ENCODE peak calls at places on chromosomes 6 and 20, in eight cellular contexts. A is breast epithelium, K is IMR-90, S is tibial nerve, B is stomach, O is HCT116, P is prostate gland, V is heart left ventricle. Q is an unnamed sample. For H3K27me3, the result is how much of the 10 kb centered on the place peaks cover.

GRCh38 chr6:80454661-80455365 is 348.3 kb downstream of the BCKDHB start:
- DNase-seq in A (no peak), K (peak), S (no peak), B (no peak), O (no peak), P (no peak), V (no peak), Q (no peak)

GRCh38 chr6:48736486-48737206 is 625.6 kb upstream of the PTCHD4 start:
- DNase-seq in A (no peak), K (peak), S (no peak), B (no peak), O (no peak), P (no peak), V (no peak), Q (no peak)

GRCh38 chr6:159941286-159942113 is 27.4 kb upstream of the IGF2R start:
- DNase-seq in A (no peak), K (peak), S (no peak), B (no peak), O (peak), P (no peak), V (no peak), Q (no peak)

GRCh38 chr6:134190883-134191282 is 127.0 kb downstream of the SGK1 start:
- DNase-seq in A (no peak), K (no peak), S (no peak), B (no peak), O (no peak), P (no peak), V (no peak), Q (no peak)

GRCh38 chr6:125316621-125317020 is 14.9 kb upstream of the HDDC2 start:
- DNase-seq in A (peak), K (no peak), S (no peak), B (no peak), O (no peak), P (no peak), V (no peak), Q (no peak)

GRCh38 chr6:29667158-29667557 is 10.3 kb downstream of the MOG start:
- DNase-seq in A (no peak), K (no peak), S (no peak), B (no peak), O (no peak), P (no peak), V (no peak), Q (no peak)

GRCh38 chr6:111147440-111147839 is 60.1 kb downstream of the SLC16A10 start:
- DNase-seq in A (no peak), K (no peak), S (no peak), B (no peak), O (no peak), P (no peak), V (no peak), Q (no peak)

GRCh38 chr20:52972965-52973819 is 1.0 kb downstream of the TSHZ2 start:
- DNase-seq in A (peak), K (no peak), S (no peak), B (no peak), O (no peak), P (peak), V (no peak), Q (peak)

GRCh38 chr20:21515300-21516179 is 1.7 kb upstream of the NKX2-2 start:
- DNase-seq in A (no peak), K (no peak), S (no peak), B (no peak), O (no peak), P (no peak), V (no peak), Q (no peak)

GRCh38 chr6:20932284-20932683 is 398.0 kb downstream of the CDKAL1 start:
- DNase-seq in A (no peak), K (no peak), S (no peak), B (no peak), O (peak), P (no peak), V (no peak), Q (no peak)

GRCh38 chr6:53067307-53067706 is 2.1 kb downstream of the FBXO9 start:
- DNase-seq in A (no peak), K (peak), S (no peak), B (no peak), O (no peak), P (no peak), V (no peak), Q (no peak)

GRCh38 chr6:1619106-1619665 is 9.5 kb downstream of the FOXC1 start:
- DNase-seq in A (no peak), K (no peak), S (no peak), B (no peak), O (no peak), P (no peak), V (no peak), Q (no peak)

GRCh38 chr6:72974276-72974675 is 251.0 kb downstream of the KHDC1L start:
- DNase-seq in A (no peak), K (no peak), S (no peak), B (no peak), O (no peak), P (no peak), V (no peak), Q (no peak)

GRCh38 chr6:27502508-27503435 is 29.9 kb upstream of the ZNF184 start:
- DNase-seq in A (no peak), K (peak), S (peak), B (peak), O (peak), P (no peak), V (peak), Q (peak)

GRCh38 chr6:9272671-9273070 is 837.3 kb upstream of the SLC35B3 start:
- DNase-seq in A (no peak), K (no peak), S (no peak), B (no peak), O (no peak), P (no peak), V (no peak), Q (no peak)

GRCh38 chr20:45432294-45432693 is 16.4 kb downstream of the PIGT start:
- DNase-seq in A (no peak), K (no peak), S (no peak), B (no peak), O (no peak), P (no peak), V (no peak), Q (peak)

GRCh38 chr6:159125977-159126376 is 43.2 kb upstream of the FNDC1 start:
- DNase-seq in A (no peak), K (no peak), S (no peak), B (no peak), O (no peak), P (no peak), V (peak), Q (no peak)

GRCh38 chr6:37570801-37571200 is 71.1 kb upstream of the CCDC167 start:
- DNase-seq in A (no peak), K (no peak), S (no peak), B (no peak), O (no peak), P (no peak), V (no peak), Q (no peak)

GRCh38 chr20:54197621-54198604 is 10.0 kb upstream of the PFDN4 start:
- DNase-seq in A (no peak), K (peak), S (no peak), B (no peak), O (no peak), P (no peak), V (no peak), Q (no peak)

GRCh38 chr6:22497299-22497698 is 72.1 kb upstream of the HDGFL1 start:
- DNase-seq in A (no peak), K (no peak), S (no peak), B (no peak), O (no peak), P (no peak), V (no peak), Q (no peak)

GRCh38 chr6:40343318-40343886 is 243.8 kb downstream of the LRFN2 start:
- DNase-seq in A (peak), K (no peak), S (no peak), B (peak), O (no peak), P (no peak), V (no peak), Q (no peak)

GRCh38 chr6:3545156-3545555 is 88.3 kb upstream of the SLC22A23 start:
- DNase-seq in A (no peak), K (no peak), S (no peak), B (no peak), O (no peak), P (no peak), V (no peak), Q (no peak)

GRCh38 chr20:15700147-15700765 is 873.0 kb downstream of the KIF16B start:
- DNase-seq in A (no peak), K (no peak), S (no peak), B (no peak), O (no peak), P (no peak), V (no peak), Q (no peak)

GRCh38 chr6:100846276-100846675 is 34.9 kb downstream of the ASCC3 start:
- DNase-seq in A (no peak), K (no peak), S (no peak), B (no peak), O (no peak), P (no peak), V (no peak), Q (no peak)

GRCh38 chr6:21201673-21202430 is 391.7 kb upstream of the SOX4 start:
- DNase-seq in A (no peak), K (no peak), S (no peak), B (no peak), O (no peak), P (no peak), V (no peak), Q (no peak)

GRCh38 chr6:125816828-125817280 is 26.1 kb downstream of the NCOA7 start:
- DNase-seq in A (no peak), K (no peak), S (no peak), B (no peak), O (no peak), P (no peak), V (no peak), Q (no peak)

GRCh38 chr6:142334294-142334693 is 32.5 kb downstream of the ADGRG6 start:
- DNase-seq in A (no peak), K (no peak), S (no peak), B (no peak), O (no peak), P (no peak), V (no peak), Q (no peak)

GRCh38 chr6:12403946-12404647 is 113.9 kb downstream of the EDN1 start:
- DNase-seq in A (no peak), K (peak), S (no peak), B (no peak), O (no peak), P (no peak), V (no peak), Q (no peak)

GRCh38 chr6:139373154-139373927 is 1.1 kb downstream of the CITED2 start:
- DNase-seq in A (peak), K (peak), S (peak), B (peak), O (no peak), P (peak), V (peak), Q (peak)
- TF ChIP-seq CTCF in A (no peak), K (no peak), S (peak), B (no peak), O (no peak), P (no peak), V (no peak), Q (peak)

DNA sequence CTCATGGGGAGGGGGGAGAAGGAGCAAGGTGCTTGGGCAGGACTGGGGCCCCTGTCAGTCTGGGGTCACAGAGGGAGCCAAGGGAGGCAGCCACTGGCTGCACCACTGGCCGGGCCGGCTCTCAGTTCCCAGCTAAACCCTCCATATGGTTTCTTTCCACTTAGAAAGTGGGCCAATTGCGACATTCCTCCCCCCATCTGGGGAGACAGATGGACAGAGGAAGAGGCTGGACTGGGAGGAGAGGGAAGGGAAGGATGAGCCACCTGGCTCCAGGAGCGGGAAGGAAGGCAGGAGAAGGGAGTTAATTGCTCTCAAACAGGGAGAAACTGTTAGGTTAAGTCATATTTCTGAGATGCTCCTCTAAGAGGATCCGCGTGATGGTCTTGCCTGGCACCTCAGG is 82.2 kb downstream of the GRM4 start:
- DNase-seq in A (no peak), K (no peak), S (no peak), B (no peak), O (no peak), P (no peak), V (no peak), Q (no peak)
- H3K27me3 ChIP-seq in A (half or more), K (half or more), S (half or more), B (under half), O (under half), P (under half), V (under half), Q (under half)

GRCh38 chr6:17831135-17831534 is 124.4 kb upstream of the NUP153 start:
- DNase-seq in A (no peak), K (peak), S (no peak), B (no peak), O (no peak), P (no peak), V (peak), Q (no peak)
- TF ChIP-seq POLR2A in A (no peak), K (no peak), S (no peak), B (no peak), O (no peak), P (no peak), V (no peak), Q (no peak)

GRCh38 chr6:44099192-44099591 is 28.1 kb downstream of the MRPL14 start:
- DNase-seq in A (no peak), K (no peak), S (no peak), B (no peak), O (no peak), P (no peak), V (no peak), Q (no peak)

GRCh38 chr6:44102527-44102926 is 24.7 kb downstream of the MRPL14 start:
- DNase-seq in A (no peak), K (no peak), S (no peak), B (no peak), O (no peak), P (no peak), V (no peak), Q (no peak)

GRCh38 chr6:44101832-44102231 is 25.4 kb downstream of the MRPL14 start:
- DNase-seq in A (no peak), K (no peak), S (no peak), B (no peak), O (no peak), P (no peak), V (no peak), Q (no peak)

GRCh38 chr6:44097782-44098317 is 29.4 kb downstream of the MRPL14 start:
- DNase-seq in A (no peak), K (no peak), S (no peak), B (no peak), O (no peak), P (no peak), V (no peak), Q (no peak)

DNA sequence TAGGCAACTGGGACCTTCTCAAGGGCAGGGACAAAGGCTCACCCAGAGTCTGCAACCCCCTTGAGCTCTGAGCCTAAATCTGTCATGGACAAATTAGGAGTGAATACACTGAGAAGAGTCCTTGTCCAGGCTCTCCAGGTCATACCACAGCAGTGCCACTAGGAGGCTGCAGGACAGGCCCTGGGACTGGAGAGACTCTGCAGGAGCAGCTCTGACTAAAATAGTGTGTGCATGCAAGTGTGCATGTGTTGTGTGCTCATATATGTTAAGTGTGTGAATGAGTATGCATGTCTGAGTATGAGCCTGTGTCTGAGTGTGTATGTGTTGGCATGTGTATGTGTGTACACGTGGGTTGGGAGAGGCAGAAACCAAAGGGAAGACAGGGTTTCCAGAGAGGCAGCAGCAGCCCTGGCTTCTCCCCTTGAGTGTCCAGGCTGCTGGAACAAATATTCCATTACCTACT is 27.1 kb downstream of the MRPL14 start:
- DNase-seq in A (no peak), K (peak), S (no peak), B (peak), O (no peak), P (no peak), V (no peak), Q (no peak)
- TF ChIP-seq CTCF in A (peak), K (peak), S (no peak), B (peak), O (peak), P (no peak), V (peak), Q (peak)

DNA sequence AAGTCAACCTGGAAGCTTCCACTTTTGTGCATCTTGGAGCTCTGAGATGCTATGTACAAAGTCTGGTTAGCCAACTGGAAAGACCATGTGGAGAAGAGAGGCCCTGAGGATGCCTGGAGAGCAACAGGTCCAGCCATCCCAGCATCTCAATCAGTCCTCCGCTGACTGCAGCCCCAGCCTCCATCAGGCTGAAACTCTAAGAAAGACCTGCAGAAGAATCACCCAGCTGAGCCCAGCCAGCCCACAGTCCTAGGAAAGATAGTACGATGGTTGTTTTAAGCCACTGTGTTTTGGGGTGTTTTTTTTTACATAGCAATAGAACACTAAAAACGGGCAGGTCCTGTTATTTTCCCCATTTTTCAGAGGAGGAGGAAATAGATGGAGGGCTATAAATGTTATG is 84.0 kb downstream of the NCR2 start:
- DNase-seq in A (no peak), K (no peak), S (no peak), B (no peak), O (no peak), P (no peak), V (no peak), Q (no peak)
- H3K27me3 ChIP-seq in A (under half), K (half or more), S (under half), B (under half), O (under half), P (under half), V (under half), Q (under half)

GRCh38 chr20:18287915-18288747 is at the start of gene ZNF133:
- DNase-seq in A (peak), K (peak), S (peak), B (peak), O (peak), P (peak), V (peak), Q (peak)
- TF ChIP-seq POLR2A in A (peak), K (peak), S (peak), B (no peak), O (peak), P (peak), V (no peak), Q (peak)

GRCh38 chr6:5214570-5215052 is 46.1 kb downstream of the LYRM4 start:
- DNase-seq in A (no peak), K (peak), S (no peak), B (no peak), O (peak), P (peak), V (peak), Q (no peak)
- TF ChIP-seq CTCF in A (peak), K (peak), S (peak), B (peak), O (peak), P (peak), V (peak), Q (peak)